ENCODE peak calls at places on chromosomes 6 and 20, in eight cellular contexts. G, V, P, X, Z, Y, K and R are unnamed samples.

GRCh38 chr6:130132286-130132701 is 90.5 kb downstream of the SAMD3 start:
- DNase-seq in G (no peak), V (peak), P (no peak), X (peak), Z (no peak), Y (no peak), K (peak), R (no peak)

GRCh38 chr6:73028124-73028766 is 197.1 kb downstream of the KHDC1L start:
- DNase-seq in G (no peak), V (no peak), P (no peak), X (no peak), Z (no peak), Y (no peak), K (no peak), R (no peak)

GRCh38 chr6:17281497-17282481 is 628 bp downstream of the RBM24 start:
- DNase-seq in G (no peak), V (no peak), P (no peak), X (no peak), Z (peak), Y (peak), K (peak), R (no peak)

GRCh38 chr20:32570401-32571190 is 14.5 kb downstream of the NOL4L start:
- DNase-seq in G (no peak), V (no peak), P (no peak), X (no peak), Z (peak), Y (no peak), K (no peak), R (no peak)

GRCh38 chr6:82363368-82364086 is at the start of gene TPBG:
- DNase-seq in G (no peak), V (peak), P (peak), X (peak), Z (peak), Y (peak), K (peak), R (peak)

GRCh38 chr6:125481056-125481455 is 179.3 kb upstream of the HDDC2 start:
- DNase-seq in G (no peak), V (no peak), P (no peak), X (no peak), Z (no peak), Y (no peak), K (no peak), R (no peak)

GRCh38 chr6:126337323-126337722 is 2.6 kb upstream of the CENPW start:
- DNase-seq in G (no peak), V (no peak), P (no peak), X (no peak), Z (peak), Y (no peak), K (no peak), R (no peak)

GRCh38 chr20:61369731-61370520 is 117.9 kb downstream of the CDH4 start:
- DNase-seq in G (no peak), V (peak), P (no peak), X (no peak), Z (no peak), Y (no peak), K (no peak), R (no peak)

GRCh38 chr6:106658469-106658868 is 29.1 kb downstream of the QRSL1 start:
- DNase-seq in G (no peak), V (no peak), P (no peak), X (no peak), Z (peak), Y (no peak), K (no peak), R (no peak)

GRCh38 chr20:14741616-14742015 is 404.2 kb upstream of the FLRT3 start:
- DNase-seq in G (no peak), V (no peak), P (no peak), X (no peak), Z (no peak), Y (no peak), K (no peak), R (no peak)

GRCh38 chr6:20789162-20789561 is 254.9 kb downstream of the CDKAL1 start:
- DNase-seq in G (no peak), V (no peak), P (no peak), X (no peak), Z (peak), Y (no peak), K (no peak), R (no peak)

GRCh38 chr6:10591411-10592160 is 70.4 kb downstream of the GCNT2 start:
- DNase-seq in G (no peak), V (no peak), P (no peak), X (no peak), Z (no peak), Y (no peak), K (no peak), R (no peak)

GRCh38 chr6:11810854-11811643 is 32.4 kb upstream of the ADTRP start:
- DNase-seq in G (no peak), V (no peak), P (peak), X (no peak), Z (no peak), Y (peak), K (no peak), R (no peak)

GRCh38 chr20:41411458-41411857 is 44.8 kb upstream of the EMILIN3 start:
- DNase-seq in G (no peak), V (no peak), P (no peak), X (no peak), Z (peak), Y (no peak), K (no peak), R (no peak)

GRCh38 chr6:148044261-148044731 is 298.3 kb upstream of the SASH1 start:
- DNase-seq in G (no peak), V (no peak), P (no peak), X (no peak), Z (peak), Y (no peak), K (no peak), R (no peak)

GRCh38 chr6:129882510-129883023 is 21.5 kb upstream of the TMEM244 start:
- DNase-seq in G (no peak), V (no peak), P (no peak), X (no peak), Z (no peak), Y (no peak), K (no peak), R (no peak)

GRCh38 chr20:54324652-54325285 is 116.9 kb downstream of the PFDN4 start:
- DNase-seq in G (no peak), V (no peak), P (no peak), X (no peak), Z (no peak), Y (no peak), K (no peak), R (no peak)

GRCh38 chr6:17413313-17413750 is 19.9 kb downstream of the CAP2 start:
- DNase-seq in G (no peak), V (no peak), P (no peak), X (no peak), Z (peak), Y (no peak), K (no peak), R (no peak)

GRCh38 chr20:25277051-25277801 is 29.3 kb downstream of the PYGB start:
- DNase-seq in G (no peak), V (peak), P (peak), X (no peak), Z (no peak), Y (no peak), K (no peak), R (no peak)

GRCh38 chr6:38174806-38175495 is 355.4 kb downstream of the ZFAND3 start:
- DNase-seq in G (no peak), V (no peak), P (no peak), X (no peak), Z (no peak), Y (no peak), K (no peak), R (no peak)

GRCh38 chr6:40668203-40668602 is 81.0 kb upstream of the LRFN2 start:
- DNase-seq in G (no peak), V (no peak), P (no peak), X (no peak), Z (no peak), Y (no peak), K (no peak), R (no peak)